ENCODE peak calls at places on chromosomes 16 and 17, in five cellular contexts. N, P, A, U and B are unnamed samples.

GRCh38 chr17:4856937-4857314 is 23.8 kb downstream of the MINK1 start:
- DNase-seq in P (no peak), U (no peak), N (no peak), A (no peak), B (no peak)

GRCh38 chr16:83669456-83669855 is 138.3 kb upstream of the HSBP1 start:
- DNase-seq in N (no peak), A (no peak), P (no peak), U (no peak), B (no peak)

GRCh38 chr16:10619271-10619849 is 39.0 kb upstream of the EMP2 start:
- DNase-seq in P (peak; percentile 21), U (no peak), N (no peak), A (no peak), B (no peak)

GRCh38 chr16:79484237-79484636 is 116.3 kb downstream of the MAF start:
- DNase-seq in A (no peak), N (no peak), U (no peak), P (no peak), B (no peak)

GRCh38 chr16:31357324-31358156 is 2.6 kb downstream of the ITGAX start:
- DNase-seq in P (no peak), A (no peak), N (no peak), U (no peak), B (no peak)

GRCh38 chr17:38563362-38564253 is 42.1 kb downstream of the SRCIN1 start:
- DNase-seq in N (no peak), P (no peak), U (no peak), A (no peak), B (no peak)

GRCh38 chr17:66987059-66987616 is 22.6 kb downstream of the CACNG4 start:
- DNase-seq in N (no peak), P (no peak), U (no peak), A (no peak), B (no peak)

GRCh38 chr16:4032768-4033167 is 83.5 kb downstream of the ADCY9 start:
- DNase-seq in P (no peak), A (no peak), N (peak; percentile 64), U (no peak), B (no peak)

GRCh38 chr17:66367112-66367511 is 64.7 kb downstream of the PRKCA start:
- DNase-seq in U (no peak), A (no peak), P (no peak), N (no peak), B (no peak)

GRCh38 chr16:88706288-88706964 is at the start of the genes CTU2 and RNF166:
- DNase-seq in A (peak; percentile 34), N (peak; percentile 81), P (peak; percentile 98), U (peak; percentile 74), B (peak; percentile 72)

GRCh38 chr17:63774982-63775290 is 966 bp downstream of the DDX42 start:
- DNase-seq in P (peak; percentile 27), U (no peak), A (no peak), N (peak; percentile 23), B (no peak)

GRCh38 chr17:13160790-13161189 is 143.0 kb upstream of the ELAC2 start:
- DNase-seq in U (no peak), A (no peak), P (no peak), N (no peak), B (no peak)

GRCh38 chr17:2435181-2435741 is 34.4 kb upstream of the MNT start:
- DNase-seq in A (no peak), N (peak; percentile 34), U (no peak), P (peak; percentile 68), B (no peak)

GRCh38 chr17:45857977-45858708 is 13.5 kb downstream of the SPPL2C start:
- DNase-seq in P (peak; percentile 59), U (peak; percentile 5), A (no peak), N (peak; percentile 25), B (peak; percentile 7)

GRCh38 chr16:50696575-50697420 is 3.4 kb downstream of the NOD2 start:
- DNase-seq in U (peak; percentile 81), P (peak; percentile 46), A (no peak), N (peak; percentile 55), B (peak; percentile 56)

GRCh38 chr17:78449983-78450382 is 71.5 kb downstream of the PGS1 start:
- DNase-seq in A (no peak), P (no peak), N (no peak), U (no peak), B (no peak)

GRCh38 chr17:2400474-2400866 is 390 bp downstream of the MNT start:
- DNase-seq in U (no peak), P (peak; percentile 65), N (no peak), A (no peak), B (no peak)

GRCh38 chr16:56332464-56333079 is 92.8 kb downstream of the AMFR start:
- DNase-seq in N (peak; percentile 64), P (peak; percentile 85), A (no peak), U (peak; percentile 58), B (peak; percentile 75)

GRCh38 chr17:79843475-79843916 is 4.3 kb upstream of the CBX4 start:
- DNase-seq in P (peak; percentile 36), N (no peak), A (no peak), U (no peak), B (no peak)

DNA sequence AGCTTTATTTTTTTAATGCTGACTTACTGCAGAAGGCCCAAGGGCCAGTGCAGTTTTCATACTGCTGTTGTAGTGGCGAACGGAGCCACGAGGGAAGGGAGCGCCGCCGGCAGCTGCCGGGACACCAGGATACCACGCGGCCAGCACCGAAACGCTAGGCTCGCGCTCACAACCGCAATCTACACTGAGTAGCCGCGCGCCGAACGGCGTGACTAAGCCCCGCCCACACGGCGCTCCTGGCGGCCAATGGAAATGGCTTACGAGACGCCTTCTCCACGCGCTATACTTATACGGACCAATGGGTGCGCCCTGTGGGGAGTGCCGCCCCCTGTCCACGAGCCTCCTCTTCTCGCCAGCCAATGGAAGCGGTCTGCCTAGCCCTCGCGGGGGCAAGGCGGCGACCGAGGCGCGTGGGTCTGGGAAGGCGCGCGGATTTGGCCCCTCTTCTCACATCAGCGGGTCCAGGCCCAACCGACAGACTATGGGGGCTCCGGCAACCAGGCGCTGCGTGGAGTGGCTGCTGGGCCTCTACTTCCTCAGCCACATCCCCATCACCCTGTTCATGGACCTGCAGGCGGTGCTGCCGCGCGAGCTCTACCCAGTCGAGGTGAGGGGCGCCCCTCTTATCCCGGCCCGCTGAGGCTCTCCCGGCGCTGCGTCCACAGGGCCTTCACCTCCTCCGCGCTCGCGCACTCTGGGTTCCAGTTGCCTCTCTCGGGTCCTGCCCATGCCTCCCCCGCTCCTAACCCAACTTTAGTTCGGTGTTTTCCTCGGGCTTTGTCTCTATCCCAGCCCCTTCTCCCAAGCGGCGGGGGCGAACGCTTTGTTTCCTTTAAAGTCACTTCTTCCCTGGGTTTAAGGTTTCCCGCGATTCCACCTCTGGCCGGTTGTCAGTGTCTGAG is at the start of gene TMEM97:
- DNase-seq in A (peak; percentile 94), U (peak; percentile 93), P (peak; percentile 99), N (peak; percentile 96), B (peak; percentile 97)
- TF ChIP-seq CTCF in A (peak; percentile 13), U (peak; percentile 39), P (peak; percentile 3), N (peak; percentile 5), B (peak; percentile 56)

GRCh38 chr17:68054296-68054900 is 18.9 kb downstream of the KPNA2 start:
- DNase-seq in N (peak; percentile 90), P (peak; percentile 72), U (no peak), A (peak; percentile 61), B (peak; percentile 41)

GRCh38 chr17:68060336-68060735 is 24.8 kb downstream of the KPNA2 start:
- DNase-seq in A (no peak), P (no peak), N (no peak), U (no peak), B (no peak)

GRCh38 chr17:68061512-68062313 is 26.2 kb downstream of the KPNA2 start:
- DNase-seq in N (peak; percentile 36), A (no peak), P (peak; percentile 70), U (no peak), B (peak; percentile 24)

GRCh38 chr17:68053237-68054030 is 17.9 kb downstream of the KPNA2 start:
- DNase-seq in P (peak; percentile 98), N (peak; percentile 99), A (peak; percentile 64), U (peak; percentile 38), B (peak; percentile 35)

DNA sequence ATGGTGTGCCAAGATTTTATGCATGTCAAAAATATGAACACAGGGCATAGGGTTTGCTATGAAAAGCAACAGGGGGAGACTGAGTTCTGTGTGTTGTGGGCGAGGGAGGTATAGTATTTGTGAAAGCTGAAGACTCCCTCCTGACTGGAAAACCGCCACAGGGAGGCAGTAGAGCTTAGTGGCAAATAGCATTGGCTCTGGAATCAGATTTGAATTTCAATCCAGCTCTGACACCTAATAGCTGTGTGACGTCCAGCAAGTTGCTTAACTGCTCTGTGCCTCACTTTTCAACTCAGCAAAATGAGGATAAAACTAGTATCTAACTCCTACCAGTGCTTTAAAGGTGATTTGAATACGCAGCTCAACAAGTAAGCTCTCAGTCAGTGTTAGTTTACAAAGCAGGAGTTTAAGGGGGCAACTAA is 22.0 kb downstream of the KPNA2 start:
- DNase-seq in U (no peak), P (peak; percentile 64), A (no peak), N (peak; percentile 65), B (peak; percentile 56)
- TF ChIP-seq CTCF in U (no peak), P (peak; percentile 58), A (peak; percentile 60), N (peak; percentile 45), B (peak; percentile 79)

GRCh38 chr17:81702934-81703746 is at the start of gene MRPL12:
- DNase-seq in N (peak; percentile 90), A (peak; percentile 58), U (peak; percentile 90), P (peak; percentile 98), B (peak; percentile 88)
- TF ChIP-seq CTCF in N (peak; percentile 28), A (no peak), U (peak; percentile 64), P (no peak), B (peak; percentile 73)

GRCh38 chr17:71458322-71458721 is 662.5 kb upstream of the SOX9 start:
- DNase-seq in U (no peak), P (no peak), A (no peak), N (no peak), B (no peak)

GRCh38 chr17:71464241-71464640 is 656.6 kb upstream of the SOX9 start:
- DNase-seq in A (no peak), P (no peak), U (no peak), N (no peak), B (no peak)

GRCh38 chr17:71455219-71455618 is 665.6 kb upstream of the SOX9 start:
- DNase-seq in A (no peak), N (no peak), P (no peak), U (no peak), B (no peak)

GRCh38 chr17:71461504-71462197 is 659.2 kb upstream of the SOX9 start:
- DNase-seq in N (no peak), P (no peak), A (no peak), U (no peak), B (no peak)

DNA sequence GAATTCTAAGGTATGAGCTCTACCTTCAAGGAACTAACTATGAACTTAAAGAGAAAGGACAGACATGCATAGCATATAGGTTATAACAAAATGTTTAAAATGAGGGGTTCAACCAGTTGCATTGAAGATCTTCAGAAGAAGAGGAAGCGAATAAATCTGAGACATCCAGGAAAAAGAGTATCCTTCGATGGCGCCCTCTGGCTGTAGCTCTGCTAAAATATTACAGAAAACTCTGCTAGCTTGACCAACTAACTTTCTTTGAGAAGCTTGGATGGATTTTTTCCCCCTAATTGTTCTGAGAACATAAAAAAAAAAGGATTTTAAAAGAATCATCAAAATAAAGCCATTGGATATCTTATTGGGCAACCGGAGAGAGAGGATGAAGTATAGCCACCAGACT is 659.9 kb upstream of the SOX9 start:
- DNase-seq in N (peak; percentile 26), P (peak; percentile 68), U (peak; percentile 26), A (no peak), B (peak; percentile 15)
- TF ChIP-seq CTCF in N (peak; percentile 32), P (peak; percentile 50), U (no peak), A (peak; percentile 51), B (peak; percentile 85)